ENCODE peak calls at places on chromosomes 13 and 19, in seven cellular contexts. One of them, this sample, is unnamed.

GRCh38 chr13:67620665-67621064 is 390.5 kb upstream of the PCDH9 start:
- DNase-seq in nephron progenitor cell: no peak
- DNase-seq in NCI-H2107: no peak
- DNase-seq in NCI-H1092 treated with DMSO at 0.1 percent for 48 hours: no peak
- DNase-seq in GM23248: no peak
- DNase-seq in activated CD4-positive, alpha-beta T cell treated with anti-CD3 and anti-CD28 coated beads, Interleukin-2, amount 10 ng/mL, durations not matched to agents 7 days and 5 days: no peak
- DNase-seq in activated T-cell treated with anti-CD3 and anti-CD28 coated beads for 48 hours: no peak
- DNase-seq in this sample: no peak

GRCh38 chr13:23558675-23559536 is 11.3 kb upstream of the TNFRSF19 start:
- DNase-seq in nephron progenitor cell: no peak
- DNase-seq in NCI-H2107: peak
- DNase-seq in NCI-H1092 treated with DMSO at 0.1 percent for 48 hours: peak
- DNase-seq in GM23248: peak
- DNase-seq in activated CD4-positive, alpha-beta T cell treated with anti-CD3 and anti-CD28 coated beads, Interleukin-2, amount 10 ng/mL, durations not matched to agents 7 days and 5 days: no peak
- DNase-seq in activated T-cell treated with anti-CD3 and anti-CD28 coated beads for 48 hours: no peak
- DNase-seq in this sample: no peak

GRCh38 chr19:10093295-10094186 is 7.4 kb downstream of the SHFL start:
- DNase-seq in nephron progenitor cell: no peak
- DNase-seq in NCI-H2107: no peak
- DNase-seq in NCI-H1092 treated with DMSO at 0.1 percent for 48 hours: no peak
- DNase-seq in GM23248: peak
- DNase-seq in activated CD4-positive, alpha-beta T cell treated with anti-CD3 and anti-CD28 coated beads, Interleukin-2, amount 10 ng/mL, durations not matched to agents 7 days and 5 days: no peak
- DNase-seq in activated T-cell treated with anti-CD3 and anti-CD28 coated beads for 48 hours: no peak
- DNase-seq in this sample: no peak

GRCh38 chr13:73849292-73849691 is 284.9 kb downstream of the KLF12 start:
- DNase-seq in nephron progenitor cell: no peak
- DNase-seq in NCI-H2107: no peak
- DNase-seq in NCI-H1092 treated with DMSO at 0.1 percent for 48 hours: peak
- DNase-seq in GM23248: peak
- DNase-seq in activated CD4-positive, alpha-beta T cell treated with anti-CD3 and anti-CD28 coated beads, Interleukin-2, amount 10 ng/mL, durations not matched to agents 7 days and 5 days: peak
- DNase-seq in activated T-cell treated with anti-CD3 and anti-CD28 coated beads for 48 hours: no peak
- DNase-seq in this sample: no peak

GRCh38 chr13:113150545-113151365 is 7.7 kb upstream of the PROZ start:
- DNase-seq in nephron progenitor cell: no peak
- DNase-seq in NCI-H2107: no peak
- DNase-seq in NCI-H1092 treated with DMSO at 0.1 percent for 48 hours: no peak
- DNase-seq in GM23248: no peak
- DNase-seq in activated CD4-positive, alpha-beta T cell treated with anti-CD3 and anti-CD28 coated beads, Interleukin-2, amount 10 ng/mL, durations not matched to agents 7 days and 5 days: no peak
- DNase-seq in activated T-cell treated with anti-CD3 and anti-CD28 coated beads for 48 hours: no peak
- DNase-seq in this sample: no peak

GRCh38 chr19:8044018-8044417 is 8.5 kb upstream of the CCL25 start:
- DNase-seq in nephron progenitor cell: no peak
- DNase-seq in NCI-H2107: no peak
- DNase-seq in NCI-H1092 treated with DMSO at 0.1 percent for 48 hours: no peak
- DNase-seq in GM23248: no peak
- DNase-seq in activated CD4-positive, alpha-beta T cell treated with anti-CD3 and anti-CD28 coated beads, Interleukin-2, amount 10 ng/mL, durations not matched to agents 7 days and 5 days: no peak
- DNase-seq in activated T-cell treated with anti-CD3 and anti-CD28 coated beads for 48 hours: no peak
- DNase-seq in this sample: no peak

GRCh38 chr19:5397804-5398692 is 57.2 kb upstream of the ZNRF4 start:
- DNase-seq in nephron progenitor cell: peak
- DNase-seq in NCI-H2107: no peak
- DNase-seq in NCI-H1092 treated with DMSO at 0.1 percent for 48 hours: no peak
- DNase-seq in GM23248: peak
- DNase-seq in activated CD4-positive, alpha-beta T cell treated with anti-CD3 and anti-CD28 coated beads, Interleukin-2, amount 10 ng/mL, durations not matched to agents 7 days and 5 days: no peak
- DNase-seq in activated T-cell treated with anti-CD3 and anti-CD28 coated beads for 48 hours: no peak
- DNase-seq in this sample: no peak

GRCh38 chr19:8731428-8732169 is 10.2 kb downstream of the OR2Z1 start:
- DNase-seq in nephron progenitor cell: peak
- DNase-seq in NCI-H2107: no peak
- DNase-seq in NCI-H1092 treated with DMSO at 0.1 percent for 48 hours: no peak
- DNase-seq in GM23248: no peak
- DNase-seq in activated CD4-positive, alpha-beta T cell treated with anti-CD3 and anti-CD28 coated beads, Interleukin-2, amount 10 ng/mL, durations not matched to agents 7 days and 5 days: peak
- DNase-seq in activated T-cell treated with anti-CD3 and anti-CD28 coated beads for 48 hours: no peak
- DNase-seq in this sample: no peak

This sample was measured in stimulated activated naive CD8-positive, alpha-beta T cell treated with anti-CD3 and anti-CD28 coated beads, Interleukin-15, amount 100 ng/mL, for 72 hours.